ENCODE peak calls at places on chromosome 11, in seven cellular contexts. O is IMR-90, F is neural progenitor cell, W is GM23248, K is PC-3, X is fibroblast of lung, P is DND-41. C is an unnamed sample.

GRCh38 chr11:77479746-77480352 is 6.0 kb upstream of the PAK1 start:
- DNase-seq in O (no peak), X (no peak), F (no peak), K (no peak), W (no peak), P (no peak), C (no peak)

GRCh38 chr11:88297320-88298263 is 39.9 kb downstream of the CTSC start:
- DNase-seq in K (no peak), X (peak; percentile 76), P (no peak), O (no peak), F (no peak), W (no peak), C (no peak)

GRCh38 chr11:27294654-27295053 is 68.4 kb downstream of the CCDC34 start:
- DNase-seq in W (no peak), P (no peak), X (no peak), O (no peak), K (no peak), F (peak; percentile 30), C (no peak)

GRCh38 chr11:128520206-128520885 is 67.0 kb downstream of the ETS1 start:
- DNase-seq in X (no peak), P (no peak), O (no peak), W (peak; percentile 37), K (no peak), F (no peak), C (peak; percentile 56)

GRCh38 chr11:106276859-106277436 is 199.5 kb downstream of the AASDHPPT start:
- DNase-seq in X (peak; percentile 39), O (peak; percentile 4), W (no peak), P (peak; percentile 25), F (peak; percentile 49), K (peak; percentile 62), C (no peak)

GRCh38 chr11:134261626-134262488 is 8.5 kb downstream of the ACAD8 start:
- DNase-seq in W (peak; percentile 49), K (peak; percentile 65), O (no peak), P (peak; percentile 57), F (peak; percentile 67), X (no peak), C (peak; percentile 44)

GRCh38 chr11:111454561-111455192 is 57.5 kb downstream of the BTG4 start:
- DNase-seq in P (peak; percentile 55), K (peak; percentile 80), O (peak; percentile 73), F (peak; percentile 81), W (peak; percentile 85), X (peak; percentile 50), C (peak; percentile 60)

GRCh38 chr11:84498016-84498415 is 1129.1 kb downstream of the DLG2 start:
- DNase-seq in F (no peak), O (no peak), X (peak; percentile 93), P (no peak), K (no peak), W (peak; percentile 82), C (no peak)

GRCh38 chr11:129279326-129280026 is 87.4 kb upstream of the ARHGAP32 start:
- DNase-seq in F (peak; percentile 93), P (no peak), X (peak; percentile 78), W (peak; percentile 92), K (peak; percentile 86), O (peak; percentile 67), C (no peak)

GRCh38 chr11:112163875-112164521 is at the start of gene IL18:
- DNase-seq in O (no peak), X (peak; percentile 25), K (peak; percentile 87), P (no peak), F (peak; percentile 46), W (peak; percentile 81), C (no peak)

GRCh38 chr11:18775492-18776292 is 15.9 kb downstream of the PTPN5 start:
- DNase-seq in W (peak; percentile 63), F (peak; percentile 86), O (peak; percentile 31), X (no peak), P (peak; percentile 49), K (peak; percentile 79), C (peak; percentile 57)

DNA sequence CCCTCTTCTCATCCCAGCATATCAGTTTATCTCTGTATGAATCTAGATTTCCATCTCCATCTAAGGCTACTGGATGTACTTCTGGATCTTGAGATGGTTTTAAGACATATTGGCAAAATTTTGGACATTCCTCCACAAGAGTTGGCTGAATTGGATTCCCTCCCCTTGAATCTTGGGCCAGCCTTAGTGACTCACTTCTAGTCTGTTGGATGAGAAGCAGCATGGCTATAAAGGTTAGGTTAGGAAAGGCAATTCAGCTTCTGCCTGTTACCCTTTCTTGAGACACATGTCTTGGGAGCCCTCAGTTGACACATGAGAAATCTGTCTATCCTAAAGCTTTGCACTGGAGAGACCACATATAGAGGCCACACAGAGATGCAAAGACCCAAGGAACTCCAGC is 73.0 kb upstream of the PGR start:
- DNase-seq in K (no peak), P (no peak), F (no peak), X (no peak), O (no peak), W (no peak), C (no peak)
- H3K4me3 ChIP-seq in K (no peak overlapping the region), P (no peak overlapping the region), F (no peak overlapping the region), X (no peak overlapping the region), O (no peak overlapping the region), W (no peak overlapping the region), C (no peak overlapping the region)

GRCh38 chr11:72006309-72007088 is 7.8 kb downstream of the IL18BP start:
- DNase-seq in X (no peak), W (no peak), P (no peak), K (no peak), O (no peak), F (no peak), C (no peak)

GRCh38 chr11:72008728-72009127 is 10.0 kb downstream of the IL18BP start:
- DNase-seq in F (no peak), O (no peak), P (no peak), W (no peak), X (no peak), K (no peak), C (no peak)

GRCh38 chr11:72005347-72006260 is 6.9 kb downstream of the IL18BP start:
- DNase-seq in F (no peak), W (no peak), O (no peak), K (peak; percentile 19), X (no peak), P (no peak), C (no peak)

GRCh38 chr11:72007587-72007986 is 8.9 kb downstream of the IL18BP start:
- DNase-seq in O (no peak), P (no peak), K (no peak), F (no peak), X (no peak), W (no peak), C (no peak)

DNA sequence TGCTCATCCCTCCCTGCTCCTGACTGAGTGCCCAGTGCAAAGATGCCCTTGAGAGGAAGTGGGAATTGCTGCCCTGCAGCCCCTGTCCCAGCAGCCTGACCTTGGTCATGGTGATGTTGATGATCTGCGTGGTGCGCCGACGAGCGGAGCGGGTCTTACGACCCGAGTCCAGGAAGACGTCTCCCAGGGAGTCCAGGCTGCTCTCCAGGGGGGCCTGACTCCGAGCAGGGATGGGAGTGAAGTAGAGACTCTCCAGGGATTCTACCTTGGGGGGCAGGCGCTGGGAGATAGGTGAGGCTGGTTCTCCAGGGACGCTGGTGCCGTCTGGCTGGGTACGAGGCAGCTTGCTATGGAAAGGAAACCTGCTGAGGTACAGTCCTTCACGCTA is 8.4 kb downstream of the IL18BP start:
- DNase-seq in K (no peak), F (no peak), W (no peak), X (no peak), P (no peak), O (no peak), C (no peak)
- H4K20me1 ChIP-seq in K (peaks cover 5% of the 10 kb centered on the region), F (peaks cover 48% of the 10 kb centered on the region), W (no peaks in the 10 kb centered on the region), X (no peaks in the 10 kb centered on the region), P (peaks cover 43% of the 10 kb centered on the region), O (peaks cover 42% of the 10 kb centered on the region), C (no peaks in the 10 kb centered on the region)

DNA sequence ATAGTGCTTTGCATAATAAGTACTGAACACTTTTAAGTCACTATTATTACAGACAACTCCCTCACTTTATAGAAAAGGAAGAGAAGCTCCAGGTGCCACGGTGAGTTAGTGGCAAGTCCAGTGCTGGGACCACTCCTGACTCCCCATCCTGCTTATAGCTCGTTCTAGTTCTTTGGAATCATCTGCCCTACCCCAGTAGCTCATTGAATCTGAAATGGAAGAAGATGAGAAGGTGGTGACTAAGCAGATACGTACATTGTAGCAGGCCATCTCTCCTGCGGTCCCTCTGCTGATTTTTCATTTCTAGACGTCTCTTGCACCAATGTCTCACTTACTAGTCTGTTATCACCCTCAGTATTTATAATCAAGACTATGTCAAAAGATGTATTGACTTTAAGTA is 21.6 kb downstream of the MMP20 start:
- DNase-seq in F (no peak), W (no peak), O (peak; percentile 27), K (no peak), P (no peak), X (peak; percentile 33), C (no peak)
- H3K4me2 ChIP-seq in F (no peak overlapping the region), W (no peak overlapping the region), O (no peak overlapping the region), K (no peak overlapping the region), P (no peak overlapping the region), X (peak overlapping the region; percentile 1), C (no peak overlapping the region)

GRCh38 chr11:120527111-120527748 is 15.7 kb downstream of the GRIK4 start:
- DNase-seq in F (peak; percentile 74), O (peak; percentile 57), K (no peak), X (peak; percentile 64), W (peak; percentile 80), P (no peak), C (no peak)
- H3K4me3 ChIP-seq in F (peak overlapping the region; percentile 11), O (no peak overlapping the region), K (no peak overlapping the region), X (no peak overlapping the region), W (no peak overlapping the region), P (no peak overlapping the region), C (no peak overlapping the region)

DNA sequence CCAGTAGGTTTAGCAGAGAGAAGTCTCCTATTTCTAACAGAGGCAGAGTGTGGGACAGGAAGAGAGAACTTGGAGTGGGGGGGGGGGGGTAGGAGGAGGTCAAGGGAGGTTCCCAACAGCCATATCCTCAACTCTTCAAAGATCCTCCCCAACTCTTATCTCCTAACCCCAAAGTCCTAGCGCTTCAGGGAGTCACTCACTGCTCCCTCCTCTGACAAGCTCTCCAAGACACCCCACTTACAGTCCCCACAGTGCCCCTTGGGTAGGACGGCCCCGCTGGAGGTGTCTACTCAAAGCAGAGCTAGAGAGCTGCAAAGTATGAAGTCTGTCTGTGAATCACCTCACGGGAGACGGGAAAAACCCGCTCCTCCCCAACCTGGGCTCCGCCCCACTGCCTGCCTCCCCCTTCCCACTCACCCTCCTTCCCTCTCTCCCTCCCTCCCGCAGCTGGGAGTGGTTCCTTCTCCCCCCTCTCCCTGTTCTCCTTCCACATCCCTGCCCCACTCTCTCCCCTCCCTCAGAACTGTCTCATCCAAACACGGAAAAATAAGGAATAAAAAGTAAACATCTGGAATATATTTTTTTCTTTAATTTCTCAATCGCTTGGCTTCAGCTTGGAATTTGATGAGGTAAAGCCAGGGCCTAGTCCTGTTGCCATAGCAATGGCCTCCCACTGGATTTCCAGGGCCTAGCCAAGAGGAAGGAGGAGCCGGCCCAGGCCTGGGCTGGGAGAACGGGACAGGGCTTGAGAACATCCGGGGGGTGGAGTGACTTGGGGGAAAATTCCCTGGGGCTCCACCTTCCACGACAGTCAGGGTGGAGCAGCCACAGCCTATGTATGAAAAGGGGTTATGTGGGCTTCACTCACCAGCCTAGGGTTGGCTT is 2.5 kb downstream of the TNKS1BP1 start:
- DNase-seq in P (no peak), W (peak; percentile 100), F (peak; percentile 88), K (peak; percentile 93), X (peak; percentile 98), O (peak; percentile 98), C (no peak)
- H4K20me1 ChIP-seq in P (peaks cover 22% of the 10 kb centered on the region), W (peaks cover 3% of the 10 kb centered on the region), F (peaks cover 56% of the 10 kb centered on the region), K (peaks cover 14% of the 10 kb centered on the region), X (no peaks in the 10 kb centered on the region), O (peaks cover 52% of the 10 kb centered on the region), C (no peaks in the 10 kb centered on the region)

C was measured in OCI-LY7.